ENCODE peak calls at places on chromosomes 12 and 14, in four cellular contexts. S, U, A and H are unnamed samples.
A peak's percentile ranks its signal among the peaks of the same experiment; 100 is the strongest.

GRCh38 chr12:31491819-31492598 is 98.9 kb downstream of the DENND5B start:
- DNase-seq in S (peak; percentile 62), U (no peak), A (no peak), H (no peak)

GRCh38 chr12:8692573-8692972 is 5.2 kb upstream of the RIMKLB start:
- DNase-seq in S (no peak), U (peak; percentile 74), A (no peak), H (no peak)

GRCh38 chr12:754871-755562 is 2.6 kb downstream of the WNK1 start:
- DNase-seq in S (peak; percentile 45), U (no peak), A (no peak), H (peak; percentile 66)

GRCh38 chr14:61146896-61147295 is 134.2 kb downstream of the TMEM30B start:
- DNase-seq in S (no peak), U (no peak), A (no peak), H (no peak)

GRCh38 chr12:47231456-47231855 is 151.7 kb upstream of the AMIGO2 start:
- DNase-seq in S (no peak), U (no peak), A (no peak), H (no peak)

GRCh38 chr14:98924046-98924445 is 348.0 kb downstream of the BCL11B start:
- DNase-seq in S (no peak), U (no peak), A (no peak), H (no peak)

GRCh38 chr12:46985816-46986215 is 93.6 kb upstream of the PCED1B start:
- DNase-seq in S (no peak), U (no peak), A (no peak), H (no peak)

GRCh38 chr12:127619869-127620769 is 646.9 kb upstream of the TMEM132C start:
- DNase-seq in S (no peak), U (no peak), A (no peak), H (no peak)

GRCh38 chr14:87264386-87264785 is 728.6 kb downstream of the GALC start:
- DNase-seq in S (no peak), U (no peak), A (no peak), H (no peak)

GRCh38 chr12:11743748-11744147 is 94.3 kb downstream of the ETV6 start:
- DNase-seq in S (no peak), U (no peak), A (no peak), H (no peak)

GRCh38 chr14:83294941-83295340 is 1761.3 kb upstream of the SEL1L start:
- DNase-seq in S (no peak), U (no peak), A (no peak), H (no peak)

GRCh38 chr14:72894623-72895378 is 900 bp upstream of the DPF3 start:
- DNase-seq in S (peak; percentile 8), U (peak; percentile 54), A (no peak), H (no peak)

GRCh38 chr12:2341871-2342270 is 289.1 kb downstream of the CACNA1C start:
- DNase-seq in S (peak; percentile 53), U (no peak), A (peak; percentile 40), H (no peak)

GRCh38 chr12:77354766-77355362 is 289.5 kb upstream of the E2F7 start:
- DNase-seq in S (no peak), U (no peak), A (no peak), H (no peak)

GRCh38 chr12:90829044-90829443 is 125.9 kb downstream of the CCER1 start:
- DNase-seq in S (no peak), U (no peak), A (no peak), H (no peak)

GRCh38 chr14:23034498-23035302 is at the start of gene PSMB5:
- DNase-seq in S (peak; percentile 95), U (peak; percentile 84), A (peak; percentile 73), H (peak; percentile 92)
- TF ChIP-seq CTCF in S (no peak), U (no peak), A (peak; percentile 3), H (no peak)

DNA sequence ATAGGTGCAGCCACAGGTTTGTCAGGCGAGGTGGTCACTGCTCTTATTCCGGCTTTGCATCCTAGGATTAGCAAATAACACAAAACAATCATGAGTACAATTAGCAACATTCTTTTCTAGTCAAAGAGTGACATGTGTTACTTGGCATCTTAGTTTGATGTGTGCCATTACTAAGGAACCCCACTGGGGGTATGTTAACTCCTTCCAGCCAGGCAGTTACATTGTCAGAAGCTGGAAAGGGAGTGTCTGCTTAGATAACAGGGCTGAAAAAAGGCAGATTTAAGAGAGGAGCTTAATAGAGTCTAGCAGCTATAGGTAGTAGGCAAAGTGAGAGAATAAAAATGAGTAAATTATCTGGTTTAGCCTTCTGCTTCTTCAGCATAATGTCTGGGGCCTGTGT is 30.5 kb upstream of the METAP2 start:
- DNase-seq in S (no peak), U (no peak), A (no peak), H (no peak)
- TF ChIP-seq CTCF in S (no peak), U (no peak), A (no peak), H (no peak)

DNA sequence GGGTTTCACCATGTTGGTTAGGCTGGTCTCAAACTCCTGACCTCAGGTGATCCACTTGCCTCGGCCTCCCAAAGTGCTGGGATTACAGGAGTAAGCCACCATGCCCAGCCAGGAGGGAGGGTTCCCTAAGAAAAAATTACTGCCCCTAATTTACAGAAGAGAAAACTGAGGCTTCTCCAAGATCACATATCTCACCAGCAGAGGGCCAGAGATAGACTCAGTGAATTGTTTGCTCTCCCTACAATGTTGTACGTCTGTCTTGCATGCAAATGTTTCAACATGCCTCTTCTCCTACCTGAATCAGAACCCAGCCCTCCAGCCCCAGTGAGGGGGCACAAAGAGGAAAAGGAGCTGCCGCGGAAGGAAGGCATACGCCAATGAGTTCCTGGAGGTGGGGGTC is 48.3 kb upstream of the TMEM263 start:
- DNase-seq in S (no peak), U (no peak), A (no peak), H (no peak)
- TF ChIP-seq CTCF in S (no peak), U (no peak), A (no peak), H (peak; percentile 43)

DNA sequence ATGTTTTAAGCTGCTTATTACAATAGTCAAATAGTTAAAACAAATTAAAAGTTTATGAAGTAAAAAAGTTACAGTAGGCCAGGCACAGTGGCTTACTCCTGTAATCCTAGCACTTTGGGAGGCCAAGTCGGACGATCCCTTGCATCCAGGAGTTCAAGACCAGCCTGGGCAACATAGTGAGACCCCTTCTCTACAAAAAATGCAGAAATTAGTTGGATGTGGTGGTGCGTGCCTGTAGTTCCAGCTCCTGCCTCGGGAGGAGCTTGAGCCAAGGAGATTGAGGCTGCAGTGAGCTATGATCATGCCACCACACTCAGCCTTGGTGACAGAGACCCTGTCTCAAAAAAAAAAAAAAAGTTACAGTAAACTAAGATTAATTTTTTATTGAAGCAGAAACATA is 142.6 kb downstream of the MIPOL1 start:
- DNase-seq in S (no peak), U (no peak), A (no peak), H (no peak)
- TF ChIP-seq CTCF in S (no peak), U (no peak), A (no peak), H (no peak)

GRCh38 chr14:104370256-104370870 is 209.2 kb upstream of the C14orf180 start:
- DNase-seq in S (peak; percentile 23), U (peak; percentile 66), A (no peak), H (no peak)
- TF ChIP-seq CTCF in S (no peak), U (no peak), A (no peak), H (peak; percentile 24)

GRCh38 chr14:69288956-69289705 is 29.2 kb downstream of the GALNT16 start:
- DNase-seq in S (no peak), U (no peak), A (no peak), H (no peak)
- TF ChIP-seq CTCF in S (no peak), U (no peak), A (no peak), H (no peak)

GRCh38 chr12:84397279-84397678 is 515.3 kb downstream of the SLC6A15 start:
- DNase-seq in S (peak; percentile 4), U (no peak), A (no peak), H (no peak)
- TF ChIP-seq CTCF in S (peak; percentile 35), U (no peak), A (no peak), H (no peak)

DNA sequence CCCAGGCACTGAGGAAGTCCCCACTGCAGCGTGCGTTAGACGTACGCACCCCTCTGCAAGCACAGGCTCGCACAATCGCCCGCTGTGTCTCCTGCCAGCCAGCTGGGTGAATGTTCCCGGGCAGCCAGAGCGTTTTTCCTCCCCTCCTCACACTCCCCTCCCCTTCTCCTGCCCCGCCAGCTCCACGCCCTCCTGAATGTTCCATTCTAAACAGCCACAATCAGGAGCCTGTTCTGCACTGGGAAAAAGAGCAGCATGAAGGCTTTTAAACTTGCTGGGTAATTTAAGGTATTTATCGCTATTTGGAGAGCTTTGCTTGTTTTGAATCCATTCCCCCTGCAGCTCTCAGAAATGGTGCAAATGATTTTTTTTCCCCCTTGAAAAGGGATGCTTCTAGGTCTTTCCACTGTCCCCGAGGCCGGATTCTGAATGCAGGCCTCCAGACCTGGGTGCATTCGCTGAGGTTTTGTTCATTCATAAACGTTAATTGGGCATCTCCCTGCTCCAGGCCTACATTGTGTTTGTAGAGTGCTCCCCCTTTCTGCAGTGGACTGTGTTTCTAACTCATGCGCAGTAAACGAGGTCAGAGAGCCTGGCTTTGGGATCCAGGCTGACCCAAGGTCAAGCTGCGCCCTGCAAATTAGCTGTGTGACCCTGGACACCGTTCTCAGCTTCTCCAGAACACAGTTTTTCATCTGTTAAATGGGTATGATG is 212.5 kb downstream of the CHST11 start:
- DNase-seq in S (peak; percentile 60), U (no peak), A (no peak), H (no peak)
- TF ChIP-seq CTCF in S (no peak), U (no peak), A (no peak), H (peak; percentile 27)

GRCh38 chr12:116202940-116203339 is 74.6 kb downstream of the MED13L start:
- DNase-seq in S (no peak), U (no peak), A (no peak), H (no peak)
- TF ChIP-seq CTCF in S (no peak), U (no peak), A (peak; percentile 30), H (no peak)